ENCODE peak calls at places on chromosomes 11 and 22, in nine cellular contexts. I is stimulated activated CD4-positive, alpha-beta T cell treated with anti-CD3 and anti-CD28 coated beads, Interleukin-12 subunit alpha, Interleukin-12 subunit beta, amount 100 ng/mL, for 48 hours; J is retina; Q is fibroblast of pulmonary artery; E is AG08395; B is COR-L47; G is NCI-H510A treated with DMSO at 0.1 percent for 48 hours; L is Calu3; K is mesenteric fat pad. M is an unnamed sample.

GRCh38 chr11:42066113-42066512 is 606.7 kb upstream of the LRRC4C start:
- DNase-seq in K (no peak), Q (peak; percentile 28), I (no peak), J (no peak), G (no peak), L (no peak), E (no peak), B (no peak), M (no peak)

GRCh38 chr11:117888140-117888561 is 11.7 kb upstream of the FXYD6 start:
- DNase-seq in K (peak; percentile 47), G (no peak), B (no peak), Q (no peak), J (no peak), I (no peak), E (no peak), L (no peak), M (no peak)

GRCh38 chr11:99277281-99277680 is 256.5 kb downstream of the CNTN5 start:
- DNase-seq in I (no peak), L (no peak), E (no peak), G (no peak), B (peak; percentile 44), Q (no peak), K (no peak), J (peak; percentile 63), M (no peak)

GRCh38 chr22:42596863-42597530 is 17.7 kb downstream of the POLDIP3 start:
- DNase-seq in L (no peak), E (no peak), K (no peak), Q (no peak), I (no peak), B (no peak), G (no peak), J (no peak), M (no peak)

GRCh38 chr11:75850787-75851186 is 35.8 kb downstream of the UVRAG start:
- DNase-seq in E (no peak), K (no peak), Q (no peak), G (no peak), L (no peak), J (no peak), I (no peak), B (no peak), M (no peak)

GRCh38 chr22:38882480-38882879 is 10.5 kb upstream of the CBX6 start:
- DNase-seq in J (no peak), B (no peak), K (no peak), L (no peak), I (no peak), E (peak; percentile 66), Q (peak; percentile 58), G (no peak), M (no peak)

GRCh38 chr11:46380340-46381045 is 976 bp upstream of the MDK start:
- DNase-seq in I (peak; percentile 56), L (peak; percentile 56), K (peak; percentile 94), E (peak; percentile 61), B (no peak), J (peak; percentile 88), Q (peak; percentile 49), G (no peak), M (peak; percentile 36)

GRCh38 chr11:101442171-101442570 is 141.6 kb downstream of the TRPC6 start:
- DNase-seq in G (no peak), I (no peak), K (no peak), E (peak; percentile 78), B (no peak), Q (peak; percentile 52), L (no peak), J (no peak), M (no peak)

GRCh38 chr11:59528741-59529140 is 17.4 kb downstream of the OR4D9 start:
- DNase-seq in J (peak; percentile 76), E (no peak), G (no peak), L (no peak), B (no peak), K (no peak), I (no peak), Q (no peak), M (no peak)

GRCh38 chr11:74417860-74418508 is 19.8 kb upstream of the PGM2L1 start:
- DNase-seq in K (no peak), B (no peak), J (no peak), G (no peak), Q (no peak), I (no peak), L (peak; percentile 3), E (peak; percentile 15), M (no peak)